ENCODE peak calls at places on chromosomes 13 and 19, in six cellular contexts. Y, L, E, N, F and P are unnamed samples.

GRCh38 chr13:90545070-90545840 is 802.2 kb upstream of the MIR17HG start:
- DNase-seq in N (no peak), E (peak), L (no peak), Y (no peak), F (no peak), P (no peak)

GRCh38 chr13:68234278-68234677 is 1004.1 kb upstream of the PCDH9 start:
- DNase-seq in L (no peak), N (no peak), Y (no peak), F (peak), E (peak), P (no peak)

GRCh38 chr19:9836021-9836420 is 903 bp downstream of the PIN1 start:
- DNase-seq in E (peak), Y (no peak), L (peak), N (no peak), F (no peak), P (no peak)

GRCh38 chr19:3094638-3095374 is 644 bp downstream of the GNA11 start:
- DNase-seq in L (no peak), E (peak), N (peak), Y (no peak), F (peak), P (peak)

GRCh38 chr19:33609353-33609752 is 12.4 kb upstream of the CHST8 start:
- DNase-seq in N (no peak), E (no peak), Y (no peak), F (no peak), L (no peak), P (no peak)

GRCh38 chr13:37501187-37501586 is 97.4 kb downstream of the POSTN start:
- DNase-seq in Y (no peak), L (no peak), F (no peak), E (no peak), N (no peak), P (no peak)

GRCh38 chr19:11673608-11674041 is 65.1 kb downstream of the ZNF823 start:
- DNase-seq in N (peak), E (peak), Y (no peak), F (peak), L (peak), P (peak)

GRCh38 chr19:30692517-30692870 is 320.3 kb downstream of the ZNF536 start:
- DNase-seq in E (peak), N (no peak), F (peak), Y (no peak), L (no peak), P (no peak)

GRCh38 chr13:32314271-32314967 is 744 bp downstream of the ZAR1L start:
- DNase-seq in Y (no peak), E (no peak), N (no peak), L (no peak), F (no peak), P (no peak)

GRCh38 chr19:8512115-8512967 is 1.6 kb downstream of the ZNF414 start:
- DNase-seq in L (no peak), N (no peak), F (peak), Y (no peak), E (peak), P (no peak)

GRCh38 chr13:53112522-53112921 is 83.9 kb downstream of the OLFM4 start:
- DNase-seq in F (no peak), Y (no peak), N (no peak), E (no peak), L (no peak), P (no peak)

GRCh38 chr13:76383671-76384461 is 502.3 kb downstream of the KCTD12 start:
- DNase-seq in L (peak), Y (peak), F (no peak), E (peak), N (no peak), P (no peak)

GRCh38 chr19:5102520-5102919 is 133.6 kb downstream of the KDM4B start:
- DNase-seq in Y (no peak), E (no peak), F (no peak), L (no peak), N (no peak), P (no peak)

GRCh38 chr19:15251749-15252397 is 19.6 kb upstream of the EPHX3 start:
- DNase-seq in L (peak), Y (peak), E (peak), F (peak), N (peak), P (peak)
- TF ChIP-seq CTCF in L (peak), Y (peak), E (peak), F (peak), N (no peak), P (peak)

GRCh38 chr13:104318121-104318520 is 1251.9 kb upstream of the SLC10A2 start:
- DNase-seq in N (no peak), L (peak), Y (no peak), E (peak), F (peak), P (no peak)
- TF ChIP-seq CTCF in N (no peak), L (peak), Y (peak), E (peak), F (peak), P (peak)

GRCh38 chr13:98945863-98946605 is 31.8 kb downstream of the DOCK9 start:
- DNase-seq in N (no peak), L (no peak), F (no peak), Y (no peak), E (no peak), P (no peak)

GRCh38 chr13:98942485-98942884 is 35.4 kb downstream of the DOCK9 start:
- DNase-seq in N (no peak), F (no peak), E (no peak), Y (no peak), L (no peak), P (no peak)

GRCh38 chr13:98941536-98941935 is 36.3 kb downstream of the DOCK9 start:
- DNase-seq in L (no peak), N (no peak), Y (no peak), E (no peak), F (no peak), P (no peak)

GRCh38 chr13:98942997-98943396 is 34.9 kb downstream of the DOCK9 start:
- DNase-seq in L (no peak), E (peak), F (no peak), Y (no peak), N (no peak), P (no peak)

GRCh38 chr13:98944336-98944735 is 33.5 kb downstream of the DOCK9 start:
- DNase-seq in L (no peak), Y (no peak), F (no peak), E (no peak), N (no peak), P (no peak)
- TF ChIP-seq CTCF in L (no peak), Y (no peak), F (no peak), E (no peak), N (no peak), P (no peak)

GRCh38 chr19:53808710-53809125 is 15.4 kb downstream of the NLRP12 start:
- DNase-seq in Y (no peak), E (peak), L (peak), F (peak), N (peak), P (no peak)
- TF ChIP-seq CTCF in Y (peak), E (peak), L (peak), F (peak), N (peak), P (peak)

GRCh38 chr19:35495107-35496064 is 5.1 kb upstream of the KRTDAP start:
- DNase-seq in Y (peak), L (no peak), F (peak), N (peak), E (peak), P (peak)

GRCh38 chr19:35498984-35499383 is 8.7 kb upstream of the KRTDAP start:
- DNase-seq in N (no peak), E (no peak), Y (no peak), F (no peak), L (no peak), P (no peak)

GRCh38 chr19:35500611-35501010 is 10.3 kb upstream of the KRTDAP start:
- DNase-seq in Y (no peak), F (no peak), N (no peak), E (no peak), L (no peak), P (no peak)

GRCh38 chr19:35498220-35498619 is 8.0 kb upstream of the KRTDAP start:
- DNase-seq in L (no peak), E (no peak), Y (no peak), N (no peak), F (no peak), P (no peak)

GRCh38 chr19:35497406-35497805 is 7.1 kb upstream of the KRTDAP start:
- DNase-seq in N (no peak), E (no peak), L (no peak), F (no peak), Y (no peak), P (no peak)
- TF ChIP-seq CTCF in N (no peak), E (no peak), L (no peak), F (no peak), Y (no peak), P (no peak)

DNA sequence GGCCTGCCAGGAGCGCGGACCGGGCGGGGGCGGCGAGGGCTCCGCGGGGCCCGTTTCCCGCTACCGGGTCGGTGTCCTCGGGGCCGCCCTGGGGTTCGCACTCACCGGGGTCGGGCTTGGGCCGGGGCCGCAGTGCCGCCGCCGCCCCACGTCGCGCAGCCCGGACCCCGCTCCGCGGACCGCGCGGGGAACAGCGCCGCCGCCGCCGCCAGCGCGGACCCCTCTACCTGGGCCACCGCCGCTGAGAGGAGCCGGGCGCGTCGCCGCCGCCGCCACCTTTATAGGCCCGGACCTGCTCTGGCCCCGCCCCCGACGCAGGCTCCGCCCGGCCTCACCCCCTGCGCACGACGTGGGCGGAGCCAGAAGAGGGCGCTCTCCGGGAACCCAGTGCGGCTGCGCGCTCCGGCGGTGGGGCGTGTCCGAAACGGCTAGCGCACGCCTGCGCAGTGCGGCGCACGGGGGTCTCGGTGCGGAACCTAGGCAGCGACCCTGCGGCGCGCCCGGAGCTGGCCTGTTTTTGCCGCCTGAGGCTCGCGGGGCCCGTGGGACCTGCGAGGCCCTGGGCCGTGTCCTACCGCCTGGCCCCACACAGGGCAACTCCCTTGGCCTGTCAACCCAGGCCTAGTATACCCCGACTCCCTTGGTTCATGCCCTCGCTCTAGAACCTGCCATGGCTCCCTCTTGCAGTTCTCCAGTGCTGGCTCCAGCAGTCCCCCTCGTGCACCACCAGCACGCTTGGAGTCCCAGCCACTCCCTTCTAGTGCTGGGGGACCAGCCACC is at the start of gene MKNK2:
- DNase-seq in F (peak), Y (peak), N (peak), L (peak), E (peak), P (peak)
- TF ChIP-seq CTCF in F (peak), Y (peak), N (peak), L (peak), E (peak), P (no peak)